ENCODE peak calls at places on chromosomes 1 and 21, in seven cellular contexts. A is SJCRH30; T is T-cell; P is stimulated activated CD8-positive, alpha-beta memory T cell treated with anti-CD3 and anti-CD28 coated beads, Interleukin-2, amount 100 ng/mL, for 1 hour; H is NCI-H1417; L is GM23338; M is cardiac muscle cell. Q is an unnamed sample.

GRCh38 chr1:234927968-234928635 is 200.5 kb downstream of the TOMM20 start:
- DNase-seq in M (no peak), A (no peak), P (no peak), T (peak; percentile 32), H (no peak), L (no peak), Q (no peak)

GRCh38 chr1:212401838-212402582 is 12.7 kb downstream of the PACC1 start:
- DNase-seq in H (no peak), P (no peak), A (no peak), M (peak; percentile 71), L (no peak), T (no peak), Q (no peak)

GRCh38 chr1:54407957-54408700 is 1.9 kb upstream of the SSBP3 start:
- DNase-seq in M (peak; percentile 76), A (no peak), H (no peak), T (no peak), L (peak; percentile 65), P (no peak), Q (no peak)

GRCh38 chr21:29064850-29065481 is 8.5 kb downstream of the CCT8 start:
- DNase-seq in M (no peak), T (no peak), L (no peak), A (no peak), P (no peak), H (no peak), Q (no peak)

GRCh38 chr21:42424848-42425602 is 21.3 kb downstream of the UBASH3A start:
- DNase-seq in M (no peak), P (peak; percentile 60), H (no peak), A (no peak), T (peak; percentile 83), L (no peak), Q (no peak)

GRCh38 chr1:232327296-232327695 is 302.6 kb downstream of the SIPA1L2 start:
- DNase-seq in L (no peak), A (no peak), T (no peak), H (peak; percentile 60), M (no peak), P (no peak), Q (no peak)

GRCh38 chr1:153356392-153357075 is 1.1 kb upstream of the S100A9 start:
- DNase-seq in L (no peak), H (no peak), A (no peak), M (no peak), P (no peak), T (no peak), Q (no peak)

GRCh38 chr1:242477944-242478343 is 46.6 kb downstream of the PLD5 start:
- DNase-seq in A (no peak), T (no peak), L (no peak), P (no peak), H (peak; percentile 57), M (no peak), Q (no peak)

GRCh38 chr1:244239261-244239770 is 188.2 kb downstream of the ZBTB18 start:
- DNase-seq in A (peak; percentile 66), L (no peak), P (no peak), H (peak; percentile 72), T (no peak), M (no peak), Q (no peak)

GRCh38 chr21:29245104-29245643 is 53.5 kb upstream of the BACH1 start:
- DNase-seq in H (peak; percentile 10), T (no peak), L (no peak), A (no peak), P (no peak), M (no peak), Q (no peak)

GRCh38 chr1:29854700-29855276 is 618.5 kb downstream of the PTPRU start:
- DNase-seq in L (no peak), T (no peak), A (no peak), P (no peak), H (no peak), M (no peak), Q (no peak)

GRCh38 chr1:227883073-227883520 is 64.6 kb downstream of the WNT9A start:
- DNase-seq in H (no peak), L (no peak), M (no peak), P (no peak), A (no peak), T (no peak), Q (no peak)

GRCh38 chr1:89953072-89953626 is 41.8 kb upstream of the ZNF326 start:
- DNase-seq in L (peak; percentile 70), A (peak; percentile 67), T (peak; percentile 26), P (no peak), H (peak; percentile 54), M (peak; percentile 56), Q (peak; percentile 9)

GRCh38 chr1:37038079-37038702 is 3.9 kb upstream of the GRIK3 start:
- DNase-seq in H (peak; percentile 99), M (peak; percentile 12), T (no peak), P (no peak), L (peak; percentile 63), A (peak; percentile 11), Q (peak; percentile 75)

GRCh38 chr1:228403231-228403631 is 3.4 kb downstream of the TRIM11 start:
- DNase-seq in L (no peak), T (no peak), P (no peak), H (no peak), M (no peak), A (no peak), Q (no peak)

GRCh38 chr1:29315876-29316275 is 79.6 kb downstream of the PTPRU start:
- DNase-seq in A (no peak), P (no peak), L (no peak), H (no peak), T (no peak), M (no peak), Q (no peak)

GRCh38 chr1:25996966-25997758 is 701 bp downstream of the PAFAH2 start:
- DNase-seq in H (peak; percentile 61), T (peak; percentile 17), L (no peak), P (no peak), A (peak; percentile 93), M (peak; percentile 84), Q (no peak)

GRCh38 chr1:14826172-14826636 is 227.7 kb downstream of the KAZN start:
- DNase-seq in A (no peak), P (no peak), M (peak; percentile 91), T (no peak), L (no peak), H (no peak), Q (no peak)

GRCh38 chr1:210400043-210400840 is 71.5 kb downstream of the HHAT start:
- DNase-seq in T (peak; percentile 28), L (peak; percentile 85), H (peak; percentile 78), P (no peak), M (peak; percentile 80), A (peak; percentile 70), Q (peak; percentile 57)

GRCh38 chr21:31180256-31181088 is 142.2 kb upstream of the KRTAP19-8 start:
- DNase-seq in M (peak; percentile 72), A (peak; percentile 27), H (peak; percentile 69), P (no peak), L (peak; percentile 69), T (no peak), Q (no peak)

GRCh38 chr1:231106347-231106746 is 55.5 kb upstream of the TRIM67 start:
- DNase-seq in H (peak; percentile 55), P (no peak), A (no peak), L (no peak), T (no peak), M (peak; percentile 84), Q (no peak)

GRCh38 chr1:184542291-184542690 is 155.5 kb downstream of the C1orf21 start:
- DNase-seq in T (no peak), P (no peak), M (no peak), H (no peak), A (no peak), L (no peak), Q (no peak)

GRCh38 chr1:96967311-96967710 is 245.7 kb downstream of the PTBP2 start:
- DNase-seq in M (peak; percentile 12), A (no peak), H (no peak), P (no peak), T (no peak), L (no peak), Q (no peak)

GRCh38 chr1:198492872-198493271 is 47.6 kb downstream of the ATP6V1G3 start:
- DNase-seq in M (peak; percentile 59), T (no peak), A (no peak), H (no peak), P (no peak), L (no peak), Q (no peak)

GRCh38 chr1:3399732-3400131 is 54.7 kb upstream of the ARHGEF16 start:
- DNase-seq in A (no peak), H (no peak), T (no peak), L (no peak), M (no peak), P (no peak), Q (no peak)

GRCh38 chr1:158793604-158794003 is 12.6 kb upstream of the OR6N2 start:
- DNase-seq in P (no peak), H (no peak), T (peak; percentile 28), M (peak; percentile 6), A (no peak), L (peak; percentile 68), Q (no peak)

GRCh38 chr1:201353186-201353940 is 24.1 kb downstream of the TNNT2 start:
- DNase-seq in H (no peak), M (no peak), T (no peak), P (no peak), L (peak; percentile 13), A (no peak), Q (no peak)

GRCh38 chr1:100358210-100358609 is 5.9 kb downstream of the CDC14A start:
- DNase-seq in P (no peak), L (peak; percentile 32), A (no peak), M (peak; percentile 31), T (peak; percentile 22), H (no peak), Q (no peak)

GRCh38 chr1:6171546-6172124 is 8.5 kb downstream of the CHD5 start:
- DNase-seq in L (peak; percentile 78), T (no peak), A (peak; percentile 48), H (peak; percentile 33), P (no peak), M (no peak), Q (peak; percentile 42)

GRCh38 chr1:46301406-46302090 is 1.9 kb downstream of the LRRC41 start:
- DNase-seq in P (no peak), L (peak; percentile 54), M (peak; percentile 56), H (peak; percentile 62), T (peak; percentile 7), A (peak; percentile 66), Q (peak; percentile 27)

GRCh38 chr1:162732094-162732493 is 58.4 kb upstream of the HSD17B7 start:
- DNase-seq in P (no peak), T (no peak), H (no peak), A (no peak), L (no peak), M (no peak), Q (no peak)

GRCh38 chr1:66751160-66751559 is 1.1 kb upstream of the DYNLT5 start:
- DNase-seq in L (no peak), T (no peak), M (no peak), A (no peak), P (no peak), H (no peak), Q (no peak)

GRCh38 chr1:5768014-5768413 is 224.2 kb downstream of the NPHP4 start:
- DNase-seq in T (no peak), M (no peak), H (no peak), P (no peak), L (no peak), A (no peak), Q (no peak)

GRCh38 chr1:46133181-46133658 is 791 bp upstream of the PIK3R3 start:
- DNase-seq in M (no peak), A (no peak), T (no peak), H (no peak), P (no peak), L (no peak), Q (no peak)

GRCh38 chr1:41498809-41499208 is 14.3 kb upstream of the EDN2 start:
- DNase-seq in H (no peak), T (no peak), A (peak; percentile 74), L (peak; percentile 30), P (no peak), M (peak; percentile 60), Q (no peak)

GRCh38 chr1:183735069-183735860 is 69.7 kb upstream of the RGL1 start:
- DNase-seq in L (no peak), P (no peak), A (no peak), M (peak; percentile 54), T (no peak), H (no peak), Q (no peak)

GRCh38 chr21:31873696-31874599 is 1.1 kb downstream of the HUNK start:
- DNase-seq in L (peak; percentile 73), A (peak; percentile 78), T (peak; percentile 25), H (peak; percentile 86), M (peak; percentile 18), P (no peak), Q (peak; percentile 91)

GRCh38 chr21:41466024-41466820 is 40.2 kb downstream of the MX1 start:
- DNase-seq in P (no peak), L (no peak), M (no peak), H (no peak), A (no peak), T (no peak), Q (no peak)